ENCODE peak calls at places on chromosomes 12 and 14, in four cellular contexts. Y is IMR-90; W is upper lobe of right lung; Q is CD4-positive, alpha-beta memory T cell. K is an unnamed sample. For H3K27me3 and H3K4me1, the result is how much of the 10 kb centered on the place peaks cover.

GRCh38 chr14:55891692-55892091 is 226.5 kb upstream of the PELI2 start:
- DNase-seq in Y (no peak), W (no peak), Q (no peak), K (no peak)

GRCh38 chr12:132632521-132633228 is 14.1 kb downstream of the P2RX2 start:
- DNase-seq in Y (no peak), W (no peak), Q (no peak), K (no peak)

GRCh38 chr14:69247691-69248440 is 12.1 kb upstream of the GALNT16 start:
- DNase-seq in Y (peak), W (no peak), Q (no peak), K (peak)

GRCh38 chr14:91372680-91373495 is 44.7 kb downstream of the CCDC88C start:
- DNase-seq in Y (no peak), W (no peak), Q (no peak), K (no peak)

GRCh38 chr12:99370742-99371141 is 276.8 kb upstream of the GARIN6 start:
- DNase-seq in Y (no peak), W (no peak), Q (no peak), K (no peak)

GRCh38 chr14:68243441-68244010 is 423.9 kb downstream of the RAD51B start:
- DNase-seq in Y (no peak), W (no peak), Q (no peak), K (no peak)

GRCh38 chr14:54194501-54194900 is 202.3 kb upstream of the CDKN3 start:
- DNase-seq in Y (no peak), W (no peak), Q (no peak), K (no peak)

GRCh38 chr14:106442857-106443256 is 916.5 kb downstream of the TMEM121 start:
- DNase-seq in Y (no peak), W (no peak), Q (peak), K (no peak)

GRCh38 chr14:65585216-65585615 is 172.7 kb downstream of the FUT8 start:
- DNase-seq in Y (no peak), W (no peak), Q (no peak), K (no peak)

GRCh38 chr12:100661300-100661951 is 87.9 kb downstream of the GAS2L3 start:
- DNase-seq in Y (peak), W (no peak), Q (no peak), K (no peak)

GRCh38 chr14:59028476-59029202 is 159.8 kb upstream of the DAAM1 start:
- DNase-seq in Y (peak), W (no peak), Q (no peak), K (no peak)

GRCh38 chr12:70059373-70059772 is 183.9 kb upstream of the CNOT2 start:
- DNase-seq in Y (no peak), W (no peak), Q (no peak), K (no peak)

GRCh38 chr14:64541261-64541970 is 875 bp downstream of the HSPA2 start:
- DNase-seq in Y (no peak), W (no peak), Q (no peak), K (no peak)

GRCh38 chr12:128727999-128728398 is 95.8 kb downstream of the SLC15A4 start:
- DNase-seq in Y (no peak), W (no peak), Q (no peak), K (no peak)

GRCh38 chr14:99430491-99430890 is 50.2 kb downstream of the SETD3 start:
- DNase-seq in Y (no peak), W (no peak), Q (no peak), K (no peak)

GRCh38 chr12:12428961-12429657 is 72.2 kb downstream of the BORCS5 start:
- DNase-seq in Y (no peak), W (no peak), Q (no peak), K (no peak)

GRCh38 chr12:92290881-92291280 is 145.2 kb upstream of the BTG1 start:
- DNase-seq in Y (peak), W (no peak), Q (no peak), K (no peak)

GRCh38 chr12:76032043-76032981 is 736 bp upstream of the PHLDA1 start:
- DNase-seq in Y (peak), W (no peak), Q (peak), K (peak)

GRCh38 chr14:101201535-101202125 is 298.1 kb upstream of the RTL1 start:
- DNase-seq in Y (no peak), W (peak), Q (no peak), K (no peak)

GRCh38 chr12:26238341-26239126 is 43.2 kb downstream of the SSPN start:
- DNase-seq in Y (no peak), W (no peak), Q (no peak), K (peak)

GRCh38 chr12:75479963-75480461 is 543 bp upstream of the GLIPR1 start:
- DNase-seq in Y (peak), W (no peak), Q (peak), K (no peak)

GRCh38 chr12:56220611-56221232 is 1.0 kb downstream of the RNF41 start:
- DNase-seq in Y (peak), W (peak), Q (no peak), K (no peak)

GRCh38 chr12:115451785-115452736 is 768.1 kb upstream of the TBX3 start:
- DNase-seq in Y (peak), W (peak), Q (no peak), K (no peak)

GRCh38 chr12:130162267-130162666 is at the start of gene FZD10:
- DNase-seq in Y (no peak), W (peak), Q (no peak), K (no peak)

GRCh38 chr12:130164931-130165330 is 2.7 kb downstream of the FZD10 start:
- DNase-seq in Y (no peak), W (peak), Q (no peak), K (no peak)

GRCh38 chr12:130162771-130163460 is 652 bp downstream of the FZD10 start:
- DNase-seq in Y (no peak), W (peak), Q (no peak), K (no peak)

GRCh38 chr12:130164216-130164542 is 1.9 kb downstream of the FZD10 start:
- DNase-seq in Y (no peak), W (no peak), Q (no peak), K (no peak)

GRCh38 chr12:130163461-130164215 is 1.4 kb downstream of the FZD10 start:
- DNase-seq in Y (no peak), W (peak), Q (no peak), K (no peak)
- H3K27me3 ChIP-seq in Y (under half), W (half or more), Q (under half), K (under half)

GRCh38 chr12:68648179-68648578 is 37.5 kb downstream of the RAP1B start:
- DNase-seq in Y (peak), W (no peak), Q (no peak), K (no peak)
- H3K4me1 ChIP-seq in Y (under half), W (under half), Q (under half), K (under half)

GRCh38 chr14:96588410-96589249 is 86.4 kb downstream of the PAPOLA start:
- DNase-seq in Y (no peak), W (peak), Q (no peak), K (no peak)
- H3K27me3 ChIP-seq in Y (half or more), W (under half), Q (under half), K (under half)

DNA sequence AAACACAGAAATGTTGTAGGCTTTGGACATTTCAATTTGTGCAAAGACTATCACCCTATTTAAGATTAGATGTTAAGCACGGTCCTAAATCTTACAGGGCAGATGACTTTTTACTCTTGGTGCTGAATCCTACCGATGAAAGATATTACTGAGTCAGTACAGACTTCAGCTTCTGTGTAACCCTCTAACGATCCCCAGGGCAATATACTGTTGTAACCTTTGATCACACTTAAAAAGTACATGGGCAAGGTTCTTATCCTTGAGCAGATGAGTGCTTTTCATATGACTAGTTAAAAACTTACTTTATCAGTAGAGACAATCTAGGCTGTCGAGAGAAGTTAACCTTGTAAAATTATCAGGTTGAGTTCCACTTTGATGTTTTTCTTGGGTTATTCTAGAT is 22.5 kb downstream of the PDE3A start:
- DNase-seq in Y (no peak), W (no peak), Q (no peak), K (no peak)
- H3K4me1 ChIP-seq in Y (under half), W (under half), Q (under half), K (under half)

DNA sequence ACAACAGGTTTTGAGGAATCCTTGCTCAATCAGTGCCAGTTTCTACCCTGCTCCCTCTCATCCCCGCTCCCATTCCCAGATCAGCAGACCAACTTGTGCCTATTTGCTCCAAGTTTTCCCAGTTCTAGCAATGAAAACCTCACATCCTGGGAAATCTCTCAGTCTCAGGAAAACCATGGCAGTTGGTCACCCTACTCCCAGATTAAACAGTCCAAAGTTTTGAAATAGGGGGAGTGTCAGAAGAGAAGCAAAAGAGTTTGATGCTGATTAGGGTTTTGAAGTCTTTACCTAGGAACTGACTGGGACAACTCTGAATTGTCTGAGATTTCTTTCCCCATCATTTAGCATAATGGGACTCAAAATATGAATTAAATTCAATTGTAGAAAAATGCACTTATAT is 95.8 kb upstream of the ARID2 start:
- DNase-seq in Y (no peak), W (no peak), Q (no peak), K (no peak)
- H3K27me3 ChIP-seq in Y (under half), W (under half), Q (under half), K (under half)

GRCh38 chr14:23171251-23171975 is 12.0 kb downstream of the SLC7A8 start:
- DNase-seq in Y (no peak), W (no peak), Q (no peak), K (no peak)

GRCh38 chr14:23173796-23174195 is 9.7 kb downstream of the SLC7A8 start:
- DNase-seq in Y (no peak), W (no peak), Q (no peak), K (no peak)

GRCh38 chr14:23173039-23173438 is 10.4 kb downstream of the SLC7A8 start:
- DNase-seq in Y (no peak), W (no peak), Q (no peak), K (no peak)

GRCh38 chr14:23172096-23172495 is 11.4 kb downstream of the SLC7A8 start:
- DNase-seq in Y (no peak), W (no peak), Q (no peak), K (no peak)

DNA sequence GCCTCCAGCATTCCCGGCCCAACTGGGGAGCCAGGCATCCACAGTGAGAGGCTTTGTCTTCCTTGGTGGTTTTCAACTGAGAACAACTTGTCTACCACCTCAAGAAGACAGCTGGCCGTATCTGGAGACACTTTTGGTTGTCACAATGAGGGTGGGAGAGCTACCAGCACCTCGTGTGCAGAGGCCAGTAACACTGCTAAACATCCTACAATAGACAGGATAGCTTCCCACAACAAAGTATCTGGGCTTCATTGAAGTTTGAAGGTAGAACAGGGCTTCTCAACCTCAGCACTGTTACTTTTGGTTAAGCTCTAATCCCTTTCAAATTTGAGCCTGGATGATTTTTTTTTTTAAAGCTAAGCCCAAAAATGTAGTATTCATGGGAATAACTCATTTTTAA is 10.9 kb downstream of the SLC7A8 start:
- DNase-seq in Y (no peak), W (no peak), Q (no peak), K (no peak)
- H3K4me1 ChIP-seq in Y (under half), W (under half), Q (under half), K (under half)

GRCh38 chr12:4210158-4210557 is 63.4 kb upstream of the CCND2 start:
- DNase-seq in Y (no peak), W (no peak), Q (no peak), K (no peak)
- H3K27me3 ChIP-seq in Y (under half), W (under half), Q (under half), K (under half)

DNA sequence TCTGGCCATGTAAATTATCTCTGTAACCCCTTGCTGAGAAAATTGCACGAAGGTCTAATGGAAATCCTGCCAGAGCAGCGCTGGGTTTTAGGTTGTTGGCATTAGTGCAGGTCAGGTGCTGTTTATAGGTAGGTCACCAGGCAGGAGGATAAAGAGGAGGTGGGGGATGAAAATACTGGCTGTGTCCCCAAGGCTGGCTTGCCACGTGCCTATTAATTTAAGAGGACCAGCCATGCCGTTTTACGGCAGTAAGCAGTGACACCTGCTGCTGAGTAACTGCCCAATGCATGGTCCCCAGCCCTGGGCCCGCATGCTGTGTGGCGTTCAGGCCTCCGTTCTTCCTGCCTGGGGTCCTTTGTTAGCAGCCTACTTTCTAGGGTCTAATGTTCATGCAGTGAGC is 67.2 kb downstream of the WDR20 start:
- DNase-seq in Y (no peak), W (no peak), Q (no peak), K (no peak)
- H3K4me1 ChIP-seq in Y (under half), W (under half), Q (under half), K (under half)

K was measured in tibial nerve.